ENCODE peak calls at places on chromosomes 6 and 20, in seven cellular contexts. One of them, this sample, is unnamed.

GRCh38 chr6:121479486-121480098 is 44.1 kb downstream of the GJA1 start:
- DNase-seq in HCT116: peak
- DNase-seq in A673: no peak
- DNase-seq in coronary artery: no peak
- DNase-seq in WERI-Rb-1: no peak
- DNase-seq in AG09319: no peak
- DNase-seq in omental fat pad: no peak
- DNase-seq in this sample: no peak

GRCh38 chr20:40711078-40711477 is 22.0 kb upstream of the MAFB start:
- DNase-seq in HCT116: no peak
- DNase-seq in coronary artery: peak
- DNase-seq in omental fat pad: no peak
- DNase-seq in A673: no peak
- DNase-seq in WERI-Rb-1: no peak
- DNase-seq in AG09319: no peak
- DNase-seq in this sample: no peak

GRCh38 chr20:38680492-38681118 is 43.7 kb upstream of the SLC32A1 start:
- DNase-seq in A673: peak
- DNase-seq in HCT116: no peak
- DNase-seq in AG09319: no peak
- DNase-seq in WERI-Rb-1: no peak
- DNase-seq in omental fat pad: no peak
- DNase-seq in coronary artery: no peak
- DNase-seq in this sample: no peak

GRCh38 chr20:42276718-42277117 is 658.5 kb upstream of the CHD6 start:
- DNase-seq in coronary artery: no peak
- DNase-seq in AG09319: no peak
- DNase-seq in A673: no peak
- DNase-seq in omental fat pad: no peak
- DNase-seq in HCT116: no peak
- DNase-seq in WERI-Rb-1: no peak
- DNase-seq in this sample: no peak

GRCh38 chr6:54681987-54682386 is 164.6 kb upstream of the FAM83B start:
- DNase-seq in coronary artery: no peak
- DNase-seq in omental fat pad: no peak
- DNase-seq in A673: no peak
- DNase-seq in AG09319: peak
- DNase-seq in WERI-Rb-1: no peak
- DNase-seq in HCT116: peak
- DNase-seq in this sample: no peak

GRCh38 chr20:13430346-13431002 is 208.3 kb downstream of the TASP1 start:
- DNase-seq in omental fat pad: no peak
- DNase-seq in HCT116: peak
- DNase-seq in AG09319: no peak
- DNase-seq in A673: no peak
- DNase-seq in WERI-Rb-1: no peak
- DNase-seq in coronary artery: no peak
- DNase-seq in this sample: no peak

GRCh38 chr20:9270831-9271230 is 201.9 kb downstream of the PLCB4 start:
- DNase-seq in HCT116: no peak
- DNase-seq in A673: no peak
- DNase-seq in coronary artery: no peak
- DNase-seq in WERI-Rb-1: no peak
- DNase-seq in omental fat pad: no peak
- DNase-seq in AG09319: peak
- DNase-seq in this sample: no peak

GRCh38 chr6:106557837-106558236 is 71.5 kb downstream of the RTN4IP1 start:
- DNase-seq in WERI-Rb-1: no peak
- DNase-seq in AG09319: no peak
- DNase-seq in HCT116: no peak
- DNase-seq in coronary artery: no peak
- DNase-seq in A673: no peak
- DNase-seq in omental fat pad: no peak
- DNase-seq in this sample: no peak

GRCh38 chr6:37339911-37340638 is 13.7 kb upstream of the RNF8 start:
- DNase-seq in WERI-Rb-1: no peak
- DNase-seq in A673: no peak
- DNase-seq in AG09319: no peak
- DNase-seq in omental fat pad: no peak
- DNase-seq in HCT116: no peak
- DNase-seq in coronary artery: no peak
- DNase-seq in this sample: no peak

GRCh38 chr6:48957781-48958180 is 505.3 kb downstream of the MMUT start:
- DNase-seq in WERI-Rb-1: no peak
- DNase-seq in omental fat pad: no peak
- DNase-seq in AG09319: no peak
- DNase-seq in HCT116: no peak
- DNase-seq in A673: peak
- DNase-seq in coronary artery: no peak
- DNase-seq in this sample: no peak

GRCh38 chr6:87279051-87279595 is 43.3 kb upstream of the SMIM8 start:
- DNase-seq in omental fat pad: no peak
- DNase-seq in A673: no peak
- DNase-seq in coronary artery: no peak
- DNase-seq in WERI-Rb-1: no peak
- DNase-seq in HCT116: no peak
- DNase-seq in AG09319: no peak
- DNase-seq in this sample: no peak

GRCh38 chr6:7905416-7905815 is 5.2 kb downstream of the TXNDC5 start:
- DNase-seq in AG09319: no peak
- DNase-seq in WERI-Rb-1: no peak
- DNase-seq in coronary artery: no peak
- DNase-seq in HCT116: no peak
- DNase-seq in omental fat pad: no peak
- DNase-seq in A673: no peak
- DNase-seq in this sample: no peak

GRCh38 chr6:12150812-12151432 is 138.8 kb downstream of the HIVEP1 start:
- DNase-seq in AG09319: no peak
- DNase-seq in omental fat pad: no peak
- DNase-seq in HCT116: peak
- DNase-seq in A673: peak
- DNase-seq in coronary artery: no peak
- DNase-seq in WERI-Rb-1: peak
- DNase-seq in this sample: no peak

GRCh38 chr6:121235386-121235785 is 98.9 kb downstream of the TBC1D32 start:
- DNase-seq in AG09319: no peak
- DNase-seq in A673: no peak
- DNase-seq in omental fat pad: no peak
- DNase-seq in coronary artery: no peak
- DNase-seq in WERI-Rb-1: no peak
- DNase-seq in HCT116: no peak
- DNase-seq in this sample: no peak

GRCh38 chr20:39993737-39994136 is 695.3 kb downstream of the MAFB start:
- DNase-seq in coronary artery: no peak
- DNase-seq in HCT116: no peak
- DNase-seq in WERI-Rb-1: no peak
- DNase-seq in omental fat pad: no peak
- DNase-seq in AG09319: no peak
- DNase-seq in A673: no peak
- DNase-seq in this sample: no peak

GRCh38 chr20:47263502-47264084 is 92.9 kb downstream of the ZMYND8 start:
- DNase-seq in omental fat pad: no peak
- DNase-seq in HCT116: no peak
- DNase-seq in coronary artery: no peak
- DNase-seq in A673: no peak
- DNase-seq in WERI-Rb-1: peak
- DNase-seq in AG09319: no peak
- DNase-seq in this sample: no peak

GRCh38 chr6:145670306-145670705 is 65.0 kb downstream of the EPM2A start:
- DNase-seq in AG09319: no peak
- DNase-seq in WERI-Rb-1: no peak
- DNase-seq in omental fat pad: no peak
- DNase-seq in A673: no peak
- DNase-seq in HCT116: no peak
- DNase-seq in coronary artery: no peak
- DNase-seq in this sample: no peak

GRCh38 chr6:85041376-85041775 is 277.0 kb upstream of the TBX18 start:
- DNase-seq in A673: no peak
- DNase-seq in HCT116: no peak
- DNase-seq in AG09319: no peak
- DNase-seq in coronary artery: no peak
- DNase-seq in omental fat pad: no peak
- DNase-seq in WERI-Rb-1: no peak
- DNase-seq in this sample: no peak

GRCh38 chr6:152922706-152923105 is 60.1 kb downstream of the FBXO5 start:
- DNase-seq in omental fat pad: no peak
- DNase-seq in coronary artery: no peak
- DNase-seq in HCT116: no peak
- DNase-seq in WERI-Rb-1: no peak
- DNase-seq in AG09319: no peak
- DNase-seq in A673: no peak
- DNase-seq in this sample: no peak

GRCh38 chr6:16756660-16757270 is 4.5 kb downstream of the ATXN1 start:
- DNase-seq in A673: no peak
- DNase-seq in AG09319: no peak
- DNase-seq in coronary artery: no peak
- DNase-seq in WERI-Rb-1: no peak
- DNase-seq in HCT116: no peak
- DNase-seq in omental fat pad: no peak
- DNase-seq in this sample: no peak

GRCh38 chr6:15073344-15073789 is 172.5 kb upstream of the JARID2 start:
- DNase-seq in HCT116: no peak
- DNase-seq in coronary artery: no peak
- DNase-seq in omental fat pad: no peak
- DNase-seq in AG09319: no peak
- DNase-seq in WERI-Rb-1: no peak
- DNase-seq in A673: no peak
- DNase-seq in this sample: no peak

GRCh38 chr20:15807271-15807670 is 766.0 kb downstream of the KIF16B start:
- DNase-seq in A673: no peak
- DNase-seq in coronary artery: no peak
- DNase-seq in omental fat pad: no peak
- DNase-seq in AG09319: no peak
- DNase-seq in HCT116: no peak
- DNase-seq in WERI-Rb-1: no peak
- DNase-seq in this sample: no peak

GRCh38 chr20:50218987-50219435 is 28.4 kb downstream of the CEBPB start:
- DNase-seq in A673: no peak
- DNase-seq in HCT116: no peak
- DNase-seq in WERI-Rb-1: no peak
- DNase-seq in omental fat pad: no peak
- DNase-seq in AG09319: no peak
- DNase-seq in coronary artery: no peak
- DNase-seq in this sample: no peak

DNA sequence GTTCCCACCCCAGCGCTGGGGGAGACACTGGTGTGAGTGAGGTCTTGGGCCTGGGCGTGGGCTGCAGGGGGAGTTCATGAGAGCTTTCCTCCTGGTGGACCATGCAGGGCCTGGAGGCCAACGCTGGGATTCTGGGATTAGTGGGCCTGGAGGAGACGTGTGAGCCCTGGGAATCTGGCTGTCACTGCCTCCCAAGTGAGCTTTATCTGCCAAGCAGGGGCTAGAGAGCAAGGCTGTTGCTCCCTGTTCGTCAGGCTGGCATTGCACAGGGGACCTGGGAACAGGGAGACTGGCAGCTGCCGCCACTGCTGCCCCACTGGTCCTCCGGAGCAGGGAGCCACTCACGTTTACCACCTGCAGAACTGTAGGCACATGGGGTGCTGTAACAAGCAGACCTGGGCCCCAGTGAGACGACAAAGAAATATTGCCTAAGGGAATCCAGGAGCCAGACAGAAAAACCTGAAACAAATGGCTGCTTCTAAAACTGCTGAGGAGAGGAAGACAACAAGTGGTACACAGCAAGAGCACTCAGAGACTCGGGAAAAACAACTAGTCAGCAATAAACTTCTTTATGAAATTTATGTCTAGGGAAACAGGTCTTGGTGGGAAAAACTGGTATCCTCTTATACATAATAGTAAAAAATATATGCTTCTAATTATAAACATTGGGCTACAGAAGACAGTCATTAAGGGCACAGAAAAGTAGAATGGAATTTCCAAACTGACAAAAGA is 45.2 kb downstream of the PPP1R3G start:
- DNase-seq in omental fat pad: no peak
- DNase-seq in AG09319: no peak
- DNase-seq in A673: no peak
- DNase-seq in HCT116: no peak
- DNase-seq in WERI-Rb-1: peak
- DNase-seq in coronary artery: no peak
- DNase-seq in this sample: no peak
- TF ChIP-seq CTCF in omental fat pad: no peak
- TF ChIP-seq CTCF in AG09319: no peak
- TF ChIP-seq CTCF in A673: no peak
- TF ChIP-seq CTCF in HCT116: no peak
- TF ChIP-seq CTCF in WERI-Rb-1: peak
- TF ChIP-seq CTCF in coronary artery: no peak
- TF ChIP-seq CTCF in this sample: no peak

GRCh38 chr20:18712877-18713276 is 100.7 kb upstream of the SCP2D1 start:
- DNase-seq in HCT116: no peak
- DNase-seq in WERI-Rb-1: no peak
- DNase-seq in omental fat pad: no peak
- DNase-seq in AG09319: no peak
- DNase-seq in coronary artery: no peak
- DNase-seq in A673: no peak
- DNase-seq in this sample: no peak
- TF ChIP-seq CTCF in HCT116: no peak
- TF ChIP-seq CTCF in WERI-Rb-1: peak
- TF ChIP-seq CTCF in omental fat pad: no peak
- TF ChIP-seq CTCF in AG09319: no peak
- TF ChIP-seq CTCF in coronary artery: no peak
- TF ChIP-seq CTCF in A673: peak
- TF ChIP-seq CTCF in this sample: no peak

DNA sequence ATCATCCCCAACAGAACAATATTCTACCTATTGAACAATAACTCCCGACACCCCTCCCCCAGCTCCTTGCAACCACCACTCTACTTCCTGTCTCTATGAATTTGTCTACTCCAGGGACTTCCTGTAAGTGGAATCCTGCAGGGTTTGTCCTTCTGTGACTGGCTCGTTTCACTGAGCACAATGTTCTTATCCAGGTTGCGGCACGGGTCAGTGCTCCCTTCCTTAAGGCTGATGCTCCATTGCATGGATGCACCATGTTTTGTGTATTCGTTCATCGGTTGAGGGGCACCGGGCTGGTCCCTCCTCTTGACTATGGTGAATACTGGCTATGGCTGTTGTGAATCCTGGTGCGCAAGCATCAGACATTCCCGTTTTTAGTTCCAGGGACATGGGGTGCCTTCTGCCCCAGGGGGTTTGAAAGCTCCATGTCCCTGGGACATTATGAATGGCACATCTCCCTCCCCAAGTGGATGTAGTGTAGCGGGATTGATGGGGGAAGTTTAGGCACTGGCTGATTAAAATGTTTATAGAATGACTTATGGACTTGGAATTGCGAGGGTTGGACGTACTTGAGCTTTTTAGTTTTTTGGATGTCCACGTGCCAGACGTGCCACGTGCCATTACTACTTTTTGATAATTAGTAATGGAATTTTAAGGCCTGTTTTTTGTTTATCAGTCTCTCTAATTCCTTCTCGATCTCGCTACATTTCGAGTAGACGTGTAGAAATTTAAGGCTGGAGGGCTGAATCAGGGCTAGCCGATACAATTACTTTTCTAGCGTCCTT is 163.0 kb downstream of the TBXT start:
- DNase-seq in coronary artery: no peak
- DNase-seq in omental fat pad: no peak
- DNase-seq in A673: no peak
- DNase-seq in AG09319: no peak
- DNase-seq in WERI-Rb-1: no peak
- DNase-seq in HCT116: no peak
- DNase-seq in this sample: no peak
- TF ChIP-seq CTCF in coronary artery: no peak
- TF ChIP-seq CTCF in omental fat pad: no peak
- TF ChIP-seq CTCF in A673: no peak
- TF ChIP-seq CTCF in AG09319: no peak
- TF ChIP-seq CTCF in WERI-Rb-1: no peak
- TF ChIP-seq CTCF in HCT116: no peak
- TF ChIP-seq CTCF in this sample: no peak

GRCh38 chr6:3209114-3210023 is 18.1 kb downstream of the TUBB2B start:
- DNase-seq in omental fat pad: no peak
- DNase-seq in A673: peak
- DNase-seq in WERI-Rb-1: peak
- DNase-seq in AG09319: peak
- DNase-seq in HCT116: peak
- DNase-seq in coronary artery: no peak
- DNase-seq in this sample: no peak
- TF ChIP-seq CTCF in omental fat pad: no peak
- TF ChIP-seq CTCF in A673: no peak
- TF ChIP-seq CTCF in WERI-Rb-1: peak
- TF ChIP-seq CTCF in AG09319: peak
- TF ChIP-seq CTCF in HCT116: peak
- TF ChIP-seq CTCF in coronary artery: no peak
- TF ChIP-seq CTCF in this sample: no peak

This sample was measured in pancreas.